ENCODE peak calls at places on chromosomes 7 and 10, in nine cellular contexts. T is activated naive CD4-positive, alpha-beta T cell; Z is head of caudate nucleus; U is stimulated activated CD4-positive, alpha-beta T cell treated with anti-CD3 and anti-CD28 coated beads, Interleukin-2, amount 100 ng/mL, for 24 hours; N is T-helper 17 cell; K is right lobe of liver; J is NAMALWA; Y is T-helper 9 cell; C is SK-N-SH. W is an unnamed sample.

GRCh38 chr10:98403812-98404504 is 11.0 kb downstream of the PYROXD2 start:
- DNase-seq in T (no peak), N (no peak), C (no peak), Z (no peak), J (no peak), K (no peak), Y (no peak), U (no peak), W (no peak)

GRCh38 chr7:131574741-131575140 is 18.3 kb upstream of the PODXL start:
- DNase-seq in Z (no peak), U (no peak), K (no peak), C (no peak), Y (no peak), J (no peak), N (no peak), T (no peak), W (peak)

GRCh38 chr7:107152011-107152410 is 16.8 kb upstream of the HBP1 start:
- DNase-seq in U (no peak), J (no peak), N (no peak), K (no peak), Z (no peak), C (no peak), T (no peak), Y (no peak), W (no peak)

GRCh38 chr7:83362786-83363185 is 200.1 kb upstream of the PCLO start:
- DNase-seq in K (no peak), C (no peak), N (no peak), Z (no peak), Y (no peak), U (no peak), T (no peak), J (no peak), W (peak)

GRCh38 chr7:49731836-49732235 is 41.6 kb upstream of the VWC2 start:
- DNase-seq in Y (no peak), K (no peak), C (no peak), Z (no peak), T (no peak), J (no peak), N (no peak), U (no peak), W (no peak)

GRCh38 chr10:69794673-69795072 is 7.0 kb upstream of the COL13A1 start:
- DNase-seq in C (no peak), U (no peak), Y (no peak), T (no peak), N (no peak), Z (no peak), J (no peak), K (no peak), W (no peak)

GRCh38 chr7:122132341-122132740 is 11.7 kb downstream of the AASS start:
- DNase-seq in Y (no peak), C (no peak), J (no peak), N (no peak), K (no peak), U (no peak), T (no peak), Z (no peak), W (no peak)

GRCh38 chr10:47418321-47418720 is 34.2 kb upstream of the ZNF488 start:
- DNase-seq in U (no peak), C (no peak), T (no peak), N (no peak), K (no peak), Y (no peak), J (no peak), Z (no peak), W (no peak)

GRCh38 chr10:44813201-44813600 is 97.9 kb upstream of the TMEM72 start:
- DNase-seq in U (no peak), C (no peak), N (no peak), K (no peak), T (no peak), Z (no peak), J (peak), Y (no peak), W (no peak)

GRCh38 chr10:125827133-125827532 is 3.8 kb downstream of the BCCIP start:
- DNase-seq in Y (no peak), N (no peak), T (no peak), J (no peak), U (no peak), Z (no peak), K (no peak), C (no peak), W (no peak)

GRCh38 chr7:107836237-107837144 is 33.5 kb upstream of the SLC26A3 start:
- DNase-seq in T (no peak), N (no peak), U (no peak), Y (no peak), C (peak), J (no peak), K (no peak), Z (no peak), W (peak)

GRCh38 chr10:112716076-112716475 is 234.0 kb upstream of the TCF7L2 start:
- DNase-seq in Y (no peak), T (no peak), C (no peak), N (no peak), K (no peak), U (no peak), J (no peak), Z (no peak), W (no peak)

GRCh38 chr10:130492266-130492934 is 356.2 kb downstream of the GLRX3 start:
- DNase-seq in K (no peak), T (no peak), J (no peak), N (no peak), U (no peak), Z (no peak), C (no peak), Y (no peak), W (no peak)

GRCh38 chr10:80739328-80739727 is 201.6 kb downstream of the SH2D4B start:
- DNase-seq in U (no peak), K (no peak), N (no peak), C (no peak), T (no peak), Z (no peak), J (no peak), Y (no peak), W (no peak)

GRCh38 chr10:36676321-36677169 is 448.9 kb upstream of the ANKRD30A start:
- DNase-seq in C (peak), Y (no peak), J (no peak), N (no peak), U (no peak), T (no peak), K (no peak), Z (no peak), W (no peak)

GRCh38 chr7:120949393-120949799 is 1.2 kb upstream of the ING3 start:
- DNase-seq in K (no peak), N (no peak), Y (no peak), U (no peak), Z (no peak), J (no peak), T (no peak), C (no peak), W (peak)

GRCh38 chr10:88379575-88379974 is 203.5 kb downstream of the RNLS start:
- DNase-seq in U (no peak), J (no peak), Z (no peak), N (no peak), C (no peak), Y (no peak), K (no peak), T (no peak), W (no peak)

GRCh38 chr7:105224884-105225651 is 163.7 kb downstream of the SRPK2 start:
- DNase-seq in Z (no peak), J (peak), U (no peak), Y (no peak), K (no peak), T (no peak), C (peak), N (no peak), W (peak)

GRCh38 chr7:69062020-69062760 is 536.1 kb upstream of the AUTS2 start:
- DNase-seq in N (no peak), Y (no peak), T (no peak), Z (no peak), U (no peak), K (no peak), C (no peak), J (no peak), W (peak)

GRCh38 chr10:124545756-124546369 is 84.2 kb downstream of the LHPP start:
- DNase-seq in J (peak), T (no peak), U (no peak), Y (no peak), Z (no peak), K (no peak), C (no peak), N (no peak), W (no peak)

GRCh38 chr10:85012305-85012704 is 683.9 kb downstream of the CCSER2 start:
- DNase-seq in T (no peak), K (no peak), C (no peak), U (no peak), Z (no peak), Y (no peak), N (no peak), J (no peak), W (no peak)

GRCh38 chr10:59284111-59284975 is 78.0 kb downstream of the FAM13C start:
- DNase-seq in Z (no peak), Y (no peak), U (no peak), T (no peak), K (no peak), J (no peak), N (no peak), C (peak), W (no peak)

GRCh38 chr7:2934984-2935740 is 91.1 kb upstream of the GNA12 start:
- DNase-seq in K (peak), U (no peak), Z (no peak), J (no peak), T (no peak), Y (no peak), N (no peak), C (peak), W (no peak)

GRCh38 chr10:5876181-5876768 is 13.4 kb downstream of the ANKRD16 start:
- DNase-seq in C (peak), K (no peak), U (no peak), J (no peak), N (no peak), Z (no peak), Y (no peak), T (no peak), W (no peak)

GRCh38 chr10:123970207-123970926 is 78.8 kb upstream of the CPXM2 start:
- DNase-seq in U (no peak), K (no peak), T (no peak), N (no peak), Y (no peak), J (peak), C (no peak), Z (no peak), W (no peak)

GRCh38 chr10:131818510-131819234 is 82.1 kb upstream of the PPP2R2D start:
- DNase-seq in K (no peak), C (peak), T (no peak), Z (peak), Y (no peak), J (no peak), N (no peak), U (peak), W (no peak)

GRCh38 chr10:22022257-22023051 is 18.9 kb upstream of the DNAJC1 start:
- DNase-seq in U (peak), C (peak), T (no peak), J (no peak), Y (peak), N (peak), K (no peak), Z (no peak), W (no peak)

GRCh38 chr10:29099001-29099400 is 189.9 kb upstream of the LYZL1 start:
- DNase-seq in Y (no peak), T (no peak), C (no peak), N (no peak), K (no peak), J (no peak), Z (no peak), U (no peak), W (no peak)

GRCh38 chr7:147861058-147861716 is 729.4 kb upstream of the C7orf33 start:
- DNase-seq in K (no peak), T (no peak), Z (peak), Y (no peak), C (no peak), N (no peak), J (no peak), U (no peak), W (no peak)

W was measured in endothelial cell of umbilical vein.